ENCODE peak calls at places on chromosome 6, in four cellular contexts. One of them, this sample, is unnamed.

GRCh38 chr6:150298676-150299075 is 70.1 kb upstream of the IYD start:
- DNase-seq in mucosa of gallbladder: no peak
- DNase-seq in T1000: no peak
- DNase-seq in NCI-H1092: no peak
- DNase-seq in this sample: no peak

GRCh38 chr6:131231103-131231502 is 95.8 kb downstream of the AKAP7 start:
- DNase-seq in T1000: no peak
- DNase-seq in mucosa of gallbladder: no peak
- DNase-seq in NCI-H1092: no peak
- DNase-seq in this sample: no peak

GRCh38 chr6:23218751-23219150 is 649.4 kb downstream of the HDGFL1 start:
- DNase-seq in mucosa of gallbladder: no peak
- DNase-seq in T1000: no peak
- DNase-seq in NCI-H1092: peak
- DNase-seq in this sample: no peak

GRCh38 chr6:7086488-7086887 is 21.3 kb upstream of the RREB1 start:
- DNase-seq in NCI-H1092: no peak
- DNase-seq in T1000: no peak
- DNase-seq in mucosa of gallbladder: no peak
- DNase-seq in this sample: no peak

GRCh38 chr6:167221408-167222201 is 63.8 kb upstream of the GPR31 start:
- DNase-seq in T1000: no peak
- DNase-seq in NCI-H1092: no peak
- DNase-seq in mucosa of gallbladder: no peak
- DNase-seq in this sample: no peak

GRCh38 chr6:127855542-127856159 is 45.2 kb downstream of the THEMIS start:
- DNase-seq in mucosa of gallbladder: peak
- DNase-seq in NCI-H1092: no peak
- DNase-seq in T1000: no peak
- DNase-seq in this sample: no peak

GRCh38 chr6:26216886-26217713 is 129.9 kb downstream of the HFE start:
- DNase-seq in NCI-H1092: peak
- DNase-seq in mucosa of gallbladder: peak
- DNase-seq in T1000: peak
- DNase-seq in this sample: peak

GRCh38 chr6:7468382-7469081 is 72.9 kb upstream of the DSP start:
- DNase-seq in NCI-H1092: no peak
- DNase-seq in mucosa of gallbladder: no peak
- DNase-seq in T1000: peak
- DNase-seq in this sample: no peak

GRCh38 chr6:92297101-92297500 is 1122.3 kb downstream of the EPHA7 start:
- DNase-seq in NCI-H1092: no peak
- DNase-seq in mucosa of gallbladder: no peak
- DNase-seq in T1000: no peak
- DNase-seq in this sample: no peak

GRCh38 chr6:167684276-167685104 is 142.2 kb upstream of the AFDN start:
- DNase-seq in NCI-H1092: peak
- DNase-seq in T1000: no peak
- DNase-seq in mucosa of gallbladder: peak
- DNase-seq in this sample: no peak

GRCh38 chr6:39417440-39417839 is 94.9 kb upstream of the KCNK16 start:
- DNase-seq in mucosa of gallbladder: no peak
- DNase-seq in NCI-H1092: no peak
- DNase-seq in T1000: no peak
- DNase-seq in this sample: no peak

GRCh38 chr6:36280467-36280866 is 10.6 kb downstream of the PNPLA1 start:
- DNase-seq in mucosa of gallbladder: no peak
- DNase-seq in T1000: no peak
- DNase-seq in NCI-H1092: no peak
- DNase-seq in this sample: no peak

GRCh38 chr6:148800535-148800934 is 53.7 kb downstream of the UST start:
- DNase-seq in mucosa of gallbladder: no peak
- DNase-seq in T1000: no peak
- DNase-seq in NCI-H1092: no peak
- DNase-seq in this sample: no peak

GRCh38 chr6:92690997-92691599 is 728.3 kb downstream of the EPHA7 start:
- DNase-seq in NCI-H1092: no peak
- DNase-seq in T1000: peak
- DNase-seq in mucosa of gallbladder: no peak
- DNase-seq in this sample: no peak

GRCh38 chr6:11791354-11792107 is 12.9 kb upstream of the ADTRP start:
- DNase-seq in NCI-H1092: no peak
- DNase-seq in T1000: no peak
- DNase-seq in mucosa of gallbladder: no peak
- DNase-seq in this sample: no peak

GRCh38 chr6:75285156-75285639 is 606 bp upstream of the TMEM30A start:
- DNase-seq in mucosa of gallbladder: no peak
- DNase-seq in NCI-H1092: no peak
- DNase-seq in T1000: no peak
- DNase-seq in this sample: no peak

GRCh38 chr6:12776291-12776690 is 59.7 kb downstream of the PHACTR1 start:
- DNase-seq in NCI-H1092: no peak
- DNase-seq in T1000: no peak
- DNase-seq in mucosa of gallbladder: no peak
- DNase-seq in this sample: no peak

GRCh38 chr6:144315226-144315980 is 30.3 kb downstream of the UTRN start:
- DNase-seq in mucosa of gallbladder: no peak
- DNase-seq in T1000: no peak
- DNase-seq in NCI-H1092: no peak
- DNase-seq in this sample: no peak

This sample was measured in brain pericyte.